ENCODE peak calls at places on chromosomes 4 and X, in eight cellular contexts. One of them, this sample, is unnamed.

GRCh38 chr4:856468-856901 is 30.6 kb upstream of the CPLX1 start:
- DNase-seq in retinal pigment epithelial cell: no peak
- DNase-seq in amygdala: no peak
- DNase-seq in activated T-cell treated with anti-CD3 and anti-CD28 coated beads for 48 hours: no peak
- DNase-seq in trophoblast cell: no peak
- DNase-seq in cardiac fibroblast: no peak
- DNase-seq in NCI-H1417: no peak
- DNase-seq in amniotic stem cell: no peak
- DNase-seq in this sample: no peak

GRCh38 chr4:40506066-40506465 is 123.6 kb downstream of the RBM47 start:
- DNase-seq in trophoblast cell: peak; percentile 59
- DNase-seq in NCI-H1417: no peak
- DNase-seq in retinal pigment epithelial cell: no peak
- DNase-seq in cardiac fibroblast: no peak
- DNase-seq in amniotic stem cell: no peak
- DNase-seq in activated T-cell treated with anti-CD3 and anti-CD28 coated beads for 48 hours: no peak
- DNase-seq in amygdala: no peak
- DNase-seq in this sample: no peak

GRCh38 chr4:26802790-26803189 is 57.9 kb upstream of the STIM2 start:
- DNase-seq in amniotic stem cell: no peak
- DNase-seq in NCI-H1417: no peak
- DNase-seq in trophoblast cell: no peak
- DNase-seq in activated T-cell treated with anti-CD3 and anti-CD28 coated beads for 48 hours: no peak
- DNase-seq in amygdala: no peak
- DNase-seq in cardiac fibroblast: no peak
- DNase-seq in retinal pigment epithelial cell: peak; percentile 60
- DNase-seq in this sample: no peak

GRCh38 chrX:50448565-50448964 is 22.1 kb downstream of the DGKK start:
- DNase-seq in trophoblast cell: peak; percentile 71
- DNase-seq in cardiac fibroblast: no peak
- DNase-seq in retinal pigment epithelial cell: no peak
- DNase-seq in NCI-H1417: no peak
- DNase-seq in amniotic stem cell: no peak
- DNase-seq in activated T-cell treated with anti-CD3 and anti-CD28 coated beads for 48 hours: no peak
- DNase-seq in amygdala: no peak
- DNase-seq in this sample: no peak

GRCh38 chrX:46179748-46180147 is 365.5 kb downstream of the ZNF674 start:
- DNase-seq in amygdala: no peak
- DNase-seq in trophoblast cell: no peak
- DNase-seq in amniotic stem cell: no peak
- DNase-seq in activated T-cell treated with anti-CD3 and anti-CD28 coated beads for 48 hours: no peak
- DNase-seq in retinal pigment epithelial cell: no peak
- DNase-seq in cardiac fibroblast: no peak
- DNase-seq in NCI-H1417: no peak
- DNase-seq in this sample: no peak

GRCh38 chrX:110145305-110145704 is 142.4 kb downstream of the TMEM164 start:
- DNase-seq in NCI-H1417: no peak
- DNase-seq in trophoblast cell: no peak
- DNase-seq in retinal pigment epithelial cell: no peak
- DNase-seq in amygdala: no peak
- DNase-seq in activated T-cell treated with anti-CD3 and anti-CD28 coated beads for 48 hours: no peak
- DNase-seq in amniotic stem cell: no peak
- DNase-seq in cardiac fibroblast: no peak
- DNase-seq in this sample: no peak

GRCh38 chr4:53854991-53855885 is 209.2 kb downstream of the CHIC2 start:
- DNase-seq in amniotic stem cell: no peak
- DNase-seq in retinal pigment epithelial cell: no peak
- DNase-seq in trophoblast cell: no peak
- DNase-seq in NCI-H1417: no peak
- DNase-seq in amygdala: no peak
- DNase-seq in cardiac fibroblast: peak; percentile 24
- DNase-seq in activated T-cell treated with anti-CD3 and anti-CD28 coated beads for 48 hours: no peak
- DNase-seq in this sample: no peak

GRCh38 chrX:45200741-45201234 is at the start of gene DIPK2B:
- DNase-seq in amniotic stem cell: no peak
- DNase-seq in retinal pigment epithelial cell: no peak
- DNase-seq in cardiac fibroblast: no peak
- DNase-seq in amygdala: no peak
- DNase-seq in NCI-H1417: no peak
- DNase-seq in trophoblast cell: no peak
- DNase-seq in activated T-cell treated with anti-CD3 and anti-CD28 coated beads for 48 hours: no peak
- DNase-seq in this sample: no peak

GRCh38 chr4:39931441-39931901 is 46.2 kb downstream of the PDS5A start:
- DNase-seq in amygdala: no peak
- DNase-seq in trophoblast cell: no peak
- DNase-seq in retinal pigment epithelial cell: no peak
- DNase-seq in amniotic stem cell: no peak
- DNase-seq in cardiac fibroblast: no peak
- DNase-seq in NCI-H1417: no peak
- DNase-seq in activated T-cell treated with anti-CD3 and anti-CD28 coated beads for 48 hours: no peak
- DNase-seq in this sample: no peak

GRCh38 chr4:57249083-57249482 is 138.9 kb upstream of the IGFBP7 start:
- DNase-seq in amygdala: no peak
- DNase-seq in trophoblast cell: no peak
- DNase-seq in NCI-H1417: no peak
- DNase-seq in activated T-cell treated with anti-CD3 and anti-CD28 coated beads for 48 hours: no peak
- DNase-seq in cardiac fibroblast: peak; percentile 43
- DNase-seq in retinal pigment epithelial cell: peak; percentile 50
- DNase-seq in amniotic stem cell: no peak
- DNase-seq in this sample: no peak

GRCh38 chr4:95627709-95628108 is 78.9 kb upstream of the UNC5C start:
- DNase-seq in trophoblast cell: no peak
- DNase-seq in activated T-cell treated with anti-CD3 and anti-CD28 coated beads for 48 hours: no peak
- DNase-seq in amygdala: no peak
- DNase-seq in NCI-H1417: no peak
- DNase-seq in cardiac fibroblast: peak; percentile 70
- DNase-seq in retinal pigment epithelial cell: no peak
- DNase-seq in amniotic stem cell: no peak
- DNase-seq in this sample: no peak

GRCh38 chr4:112296949-112297483 is at the start of gene ALPK1:
- DNase-seq in amygdala: no peak
- DNase-seq in amniotic stem cell: peak; percentile 80
- DNase-seq in activated T-cell treated with anti-CD3 and anti-CD28 coated beads for 48 hours: no peak
- DNase-seq in cardiac fibroblast: peak; percentile 95
- DNase-seq in NCI-H1417: no peak
- DNase-seq in retinal pigment epithelial cell: peak; percentile 71
- DNase-seq in trophoblast cell: peak; percentile 48
- DNase-seq in this sample: no peak

GRCh38 chr4:25856756-25857155 is 6.0 kb downstream of the SEL1L3 start:
- DNase-seq in cardiac fibroblast: peak; percentile 78
- DNase-seq in amniotic stem cell: no peak
- DNase-seq in retinal pigment epithelial cell: no peak
- DNase-seq in trophoblast cell: peak; percentile 66
- DNase-seq in NCI-H1417: no peak
- DNase-seq in activated T-cell treated with anti-CD3 and anti-CD28 coated beads for 48 hours: no peak
- DNase-seq in amygdala: no peak
- DNase-seq in this sample: no peak

GRCh38 chr4:141807073-141807472 is 170.7 kb downstream of the IL15 start:
- DNase-seq in activated T-cell treated with anti-CD3 and anti-CD28 coated beads for 48 hours: no peak
- DNase-seq in cardiac fibroblast: no peak
- DNase-seq in NCI-H1417: no peak
- DNase-seq in amygdala: no peak
- DNase-seq in retinal pigment epithelial cell: no peak
- DNase-seq in trophoblast cell: no peak
- DNase-seq in amniotic stem cell: peak; percentile 31
- DNase-seq in this sample: no peak

GRCh38 chr4:36255575-36255974 is 11.3 kb upstream of the ARAP2 start:
- DNase-seq in amniotic stem cell: no peak
- DNase-seq in trophoblast cell: peak; percentile 69
- DNase-seq in NCI-H1417: no peak
- DNase-seq in cardiac fibroblast: no peak
- DNase-seq in activated T-cell treated with anti-CD3 and anti-CD28 coated beads for 48 hours: peak; percentile 26
- DNase-seq in amygdala: no peak
- DNase-seq in retinal pigment epithelial cell: no peak
- DNase-seq in this sample: peak; percentile 39

GRCh38 chr4:169745291-169745690 is 12.5 kb downstream of the HPF1 start:
- DNase-seq in trophoblast cell: no peak
- DNase-seq in cardiac fibroblast: peak; percentile 74
- DNase-seq in NCI-H1417: no peak
- DNase-seq in retinal pigment epithelial cell: no peak
- DNase-seq in amygdala: no peak
- DNase-seq in activated T-cell treated with anti-CD3 and anti-CD28 coated beads for 48 hours: no peak
- DNase-seq in amniotic stem cell: peak; percentile 9
- DNase-seq in this sample: no peak

GRCh38 chrX:52284865-52285264 is 84.0 kb upstream of the XAGE2 start:
- DNase-seq in amniotic stem cell: no peak
- DNase-seq in NCI-H1417: no peak
- DNase-seq in cardiac fibroblast: no peak
- DNase-seq in trophoblast cell: no peak
- DNase-seq in activated T-cell treated with anti-CD3 and anti-CD28 coated beads for 48 hours: no peak
- DNase-seq in amygdala: no peak
- DNase-seq in retinal pigment epithelial cell: no peak
- DNase-seq in this sample: no peak

GRCh38 chrX:40108959-40109287 is 11.2 kb upstream of the BCOR start:
- DNase-seq in trophoblast cell: no peak
- DNase-seq in NCI-H1417: peak; percentile 91
- DNase-seq in amygdala: peak; percentile 40
- DNase-seq in cardiac fibroblast: peak; percentile 83
- DNase-seq in activated T-cell treated with anti-CD3 and anti-CD28 coated beads for 48 hours: peak; percentile 63
- DNase-seq in amniotic stem cell: peak; percentile 44
- DNase-seq in retinal pigment epithelial cell: no peak
- DNase-seq in this sample: peak; percentile 40

GRCh38 chrX:1386338-1387127 is 5.4 kb downstream of the SLC25A6 start:
- DNase-seq in NCI-H1417: no peak
- DNase-seq in retinal pigment epithelial cell: no peak
- DNase-seq in activated T-cell treated with anti-CD3 and anti-CD28 coated beads for 48 hours: no peak
- DNase-seq in cardiac fibroblast: no peak
- DNase-seq in amniotic stem cell: no peak
- DNase-seq in amygdala: no peak
- DNase-seq in trophoblast cell: no peak
- DNase-seq in this sample: no peak

GRCh38 chrX:24023972-24024664 is 2.9 kb downstream of the KLHL15 start:
- DNase-seq in amygdala: no peak
- DNase-seq in NCI-H1417: peak; percentile 59
- DNase-seq in trophoblast cell: no peak
- DNase-seq in activated T-cell treated with anti-CD3 and anti-CD28 coated beads for 48 hours: no peak
- DNase-seq in retinal pigment epithelial cell: no peak
- DNase-seq in amniotic stem cell: no peak
- DNase-seq in cardiac fibroblast: peak; percentile 7
- DNase-seq in this sample: no peak

GRCh38 chr4:97867557-97868091 is 275.7 kb downstream of the STPG2 start:
- DNase-seq in amniotic stem cell: no peak
- DNase-seq in activated T-cell treated with anti-CD3 and anti-CD28 coated beads for 48 hours: no peak
- DNase-seq in amygdala: no peak
- DNase-seq in cardiac fibroblast: no peak
- DNase-seq in retinal pigment epithelial cell: no peak
- DNase-seq in NCI-H1417: peak; percentile 16
- DNase-seq in trophoblast cell: no peak
- DNase-seq in this sample: no peak

GRCh38 chrX:12330841-12331240 is 192.6 kb downstream of the FRMPD4 start:
- DNase-seq in amniotic stem cell: no peak
- DNase-seq in NCI-H1417: no peak
- DNase-seq in retinal pigment epithelial cell: no peak
- DNase-seq in amygdala: no peak
- DNase-seq in activated T-cell treated with anti-CD3 and anti-CD28 coated beads for 48 hours: no peak
- DNase-seq in cardiac fibroblast: no peak
- DNase-seq in trophoblast cell: no peak
- DNase-seq in this sample: no peak

GRCh38 chrX:51336584-51336983 is 4.0 kb downstream of the NUDT10 start:
- DNase-seq in trophoblast cell: peak; percentile 4
- DNase-seq in activated T-cell treated with anti-CD3 and anti-CD28 coated beads for 48 hours: no peak
- DNase-seq in retinal pigment epithelial cell: peak; percentile 10
- DNase-seq in amygdala: no peak
- DNase-seq in amniotic stem cell: peak; percentile 13
- DNase-seq in NCI-H1417: peak; percentile 33
- DNase-seq in cardiac fibroblast: peak; percentile 51
- DNase-seq in this sample: no peak

GRCh38 chr4:2412885-2413716 is 5.3 kb downstream of the ZFYVE28 start:
- DNase-seq in activated T-cell treated with anti-CD3 and anti-CD28 coated beads for 48 hours: peak; percentile 83
- DNase-seq in cardiac fibroblast: peak; percentile 90
- DNase-seq in NCI-H1417: peak; percentile 92
- DNase-seq in retinal pigment epithelial cell: peak; percentile 91
- DNase-seq in amygdala: peak; percentile 44
- DNase-seq in amniotic stem cell: peak; percentile 83
- DNase-seq in trophoblast cell: peak; percentile 50
- DNase-seq in this sample: peak; percentile 89

GRCh38 chr4:24655971-24656370 is 71.6 kb upstream of the DHX15 start:
- DNase-seq in amniotic stem cell: no peak
- DNase-seq in amygdala: no peak
- DNase-seq in activated T-cell treated with anti-CD3 and anti-CD28 coated beads for 48 hours: no peak
- DNase-seq in retinal pigment epithelial cell: no peak
- DNase-seq in cardiac fibroblast: no peak
- DNase-seq in trophoblast cell: no peak
- DNase-seq in NCI-H1417: no peak
- DNase-seq in this sample: no peak

GRCh38 chr4:102342404-102343074 is 2.7 kb downstream of the SLC39A8 start:
- DNase-seq in amniotic stem cell: no peak
- DNase-seq in activated T-cell treated with anti-CD3 and anti-CD28 coated beads for 48 hours: no peak
- DNase-seq in cardiac fibroblast: no peak
- DNase-seq in trophoblast cell: no peak
- DNase-seq in amygdala: no peak
- DNase-seq in retinal pigment epithelial cell: no peak
- DNase-seq in NCI-H1417: peak; percentile 40
- DNase-seq in this sample: no peak

GRCh38 chr4:163895369-163896005 is 401.0 kb downstream of the TMA16 start:
- DNase-seq in amygdala: no peak
- DNase-seq in NCI-H1417: peak; percentile 48
- DNase-seq in trophoblast cell: no peak
- DNase-seq in activated T-cell treated with anti-CD3 and anti-CD28 coated beads for 48 hours: no peak
- DNase-seq in cardiac fibroblast: no peak
- DNase-seq in amniotic stem cell: no peak
- DNase-seq in retinal pigment epithelial cell: no peak
- DNase-seq in this sample: peak; percentile 5

This sample was measured in CD4-positive, alpha-beta T cell.